ENCODE peak calls at places on chromosomes 3 and 15, in four cellular contexts. I is neuronal stem cell, G is IMR-90, C is H9. W is an unnamed sample.

GRCh38 chr15:63353261-63353660 is 28.4 kb downstream of the CA12 start:
- DNase-seq in C (no peak), G (no peak), I (no peak), W (no peak)

GRCh38 chr15:62779041-62779810 is 263.3 kb upstream of the TPM1 start:
- DNase-seq in G (peak; percentile 78), C (no peak), I (no peak), W (peak; percentile 83)

GRCh38 chr3:53705024-53705750 is 141.0 kb downstream of the CHDH start:
- DNase-seq in C (peak; percentile 13), I (no peak), G (no peak), W (no peak)

GRCh38 chr3:194532591-194532990 is 45.8 kb upstream of the ATP13A3 start:
- DNase-seq in G (no peak), I (no peak), C (no peak), W (no peak)

GRCh38 chr3:41346698-41347097 is 147.4 kb downstream of the CTNNB1 start:
- DNase-seq in I (no peak), C (no peak), G (peak; percentile 25), W (no peak)

GRCh38 chr3:164393171-164393570 is 685.1 kb downstream of the SI start:
- DNase-seq in G (no peak), I (no peak), C (no peak), W (no peak)

GRCh38 chr3:126990890-126991289 is 8.0 kb downstream of the PLXNA1 start:
- DNase-seq in G (no peak), C (no peak), I (no peak), W (no peak)

GRCh38 chr3:134376385-134376765 is 2.1 kb upstream of the AMOTL2 start:
- DNase-seq in I (no peak), G (no peak), C (peak; percentile 14), W (no peak)

GRCh38 chr3:173258721-173259120 is 117.7 kb upstream of the SPATA16 start:
- DNase-seq in G (no peak), I (no peak), C (no peak), W (no peak)
- H3K14ac ChIP-seq in G (no peak overlapping the region), I (no peak overlapping the region), C (no peak overlapping the region), W (no peak overlapping the region)

GRCh38 chr3:7737263-7737662 is 764.4 kb upstream of the LMCD1 start:
- DNase-seq in G (no peak), I (no peak), C (no peak), W (no peak)
- H3K14ac ChIP-seq in G (no peak overlapping the region), I (no peak overlapping the region), C (no peak overlapping the region), W (no peak overlapping the region)

DNA sequence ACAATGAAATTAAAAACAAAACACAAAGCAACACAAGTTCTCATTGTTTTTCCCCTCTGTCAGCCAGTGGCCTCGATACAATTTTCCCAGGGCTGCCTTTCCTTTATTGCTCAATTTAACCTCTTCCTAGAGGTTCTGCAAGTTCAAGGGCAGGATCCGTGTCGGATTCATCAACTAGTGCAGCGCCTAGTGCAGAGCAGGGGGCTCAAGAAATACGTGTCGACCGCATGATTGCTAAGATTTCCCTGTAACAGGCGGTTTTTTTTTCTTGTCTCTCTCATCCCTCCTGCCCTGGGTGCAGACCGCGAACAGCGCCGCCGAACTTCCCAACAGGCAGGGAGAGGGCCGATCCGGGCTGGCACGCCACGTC is 1.4 kb upstream of the BHLHE40 start:
- DNase-seq in I (no peak), G (no peak), C (no peak), W (no peak)
- H3K14ac ChIP-seq in I (no peak overlapping the region), G (peak overlapping the region; percentile 18), C (peak overlapping the region; percentile 72), W (peak overlapping the region; percentile 99)

DNA sequence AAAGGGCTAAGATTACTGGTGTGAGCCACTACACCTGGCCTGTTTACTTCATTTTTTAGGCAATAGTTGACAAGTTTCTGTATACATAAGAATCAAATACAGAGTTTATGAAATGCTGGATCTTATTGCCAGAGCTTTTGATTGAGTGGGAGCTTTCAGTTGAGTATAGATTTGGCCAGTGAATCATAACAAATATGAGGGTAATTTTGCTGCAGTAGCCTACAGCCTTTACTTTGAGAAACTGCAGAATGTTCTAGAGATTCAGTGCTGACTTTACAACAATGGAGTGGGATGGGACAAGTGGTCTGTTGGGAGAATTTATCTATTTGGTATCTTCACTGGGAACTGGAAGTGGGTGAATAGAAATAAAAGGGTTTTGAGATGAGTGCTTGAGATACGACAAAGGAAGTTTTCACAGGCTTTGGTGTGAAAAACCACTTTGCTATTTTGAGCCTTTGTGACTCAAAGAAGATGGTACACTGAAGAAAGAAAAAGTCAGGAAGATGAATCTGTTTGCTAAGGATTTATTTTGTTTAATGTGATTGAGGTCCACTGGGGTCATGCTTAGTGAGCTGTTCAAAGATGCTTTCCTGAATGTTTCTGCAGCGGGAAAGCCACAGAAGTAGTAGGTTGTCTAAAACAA is 227.8 kb downstream of the UBE2E2 start:
- DNase-seq in C (no peak), I (no peak), G (peak; percentile 34), W (no peak)
- H3K14ac ChIP-seq in C (no peak overlapping the region), I (no peak overlapping the region), G (no peak overlapping the region), W (no peak overlapping the region)

DNA sequence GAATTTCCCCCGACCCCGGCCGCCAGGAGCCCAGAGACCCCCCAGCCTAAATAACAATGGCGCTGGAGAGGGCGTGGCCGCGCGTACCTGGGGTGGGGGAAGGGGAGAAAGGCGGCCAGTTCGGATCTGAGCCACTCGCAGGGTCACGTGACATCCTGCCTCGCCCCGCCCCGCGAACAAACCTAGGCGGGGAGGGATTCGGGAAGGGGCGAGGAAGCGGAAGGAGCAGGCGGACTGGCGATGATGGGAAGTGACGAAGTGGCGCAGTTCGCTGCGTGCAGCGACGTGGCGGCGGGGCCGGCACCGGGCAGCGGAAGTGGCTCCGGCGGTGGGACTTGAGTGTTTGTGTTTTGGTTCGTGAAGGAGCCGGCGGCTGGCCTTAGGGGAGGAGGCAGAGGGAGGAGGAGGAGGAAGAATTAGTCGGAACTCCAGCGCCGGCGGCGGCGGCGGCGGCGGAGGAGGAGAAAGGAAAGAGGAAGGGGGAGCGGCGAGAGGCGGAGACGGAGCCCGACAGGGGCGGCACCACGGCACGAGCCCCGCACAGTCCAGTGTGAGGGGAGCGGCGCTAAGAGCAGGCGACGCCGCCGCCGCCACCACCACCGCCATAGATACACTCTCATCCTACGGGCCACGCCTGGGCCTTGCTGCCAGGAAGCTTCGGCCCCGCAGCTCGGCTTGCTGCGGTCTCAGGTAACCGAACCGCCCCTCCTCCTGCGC is at the start of gene RAB5A:
- DNase-seq in I (peak; percentile 92), C (peak; percentile 99), G (peak; percentile 98), W (peak; percentile 99)
- H3K14ac ChIP-seq in I (peak within 1 kb of the TSS; percentile 89), C (peak within 1 kb of the TSS; percentile 98), G (peak within 1 kb of the TSS; percentile 95), W (peak within 1 kb of the TSS; percentile 94)

W was measured in trophoblast cell.